ENCODE peak calls at places on chromosome 4, in eight cellular contexts. One of them, this sample, is unnamed.

GRCh38 chr4:188780686-188781085 is 641.4 kb downstream of the TRIML1 start:
- DNase-seq in PC-9: no peak
- DNase-seq in iris pigment epithelial cell: no peak
- DNase-seq in endothelial cell: no peak
- DNase-seq in posterior cingulate gyrus: no peak
- DNase-seq in stimulated activated CD4-positive, alpha-beta T cell treated with anti-CD3 and anti-CD28 coated beads, Interleukin-15, amount 100 ng/mL, for 1 hour: no peak
- DNase-seq in NCI-H1092 treated with DMSO at 0.1 percent for 48 hours: no peak
- DNase-seq in activated B cell treated with CpG ODN at 0.5 μM for 24 hours: no peak
- DNase-seq in this sample: no peak

GRCh38 chr4:1350169-1350520 is 3.1 kb downstream of the UVSSA start:
- DNase-seq in PC-9: no peak
- DNase-seq in iris pigment epithelial cell: no peak
- DNase-seq in endothelial cell: no peak
- DNase-seq in posterior cingulate gyrus: no peak
- DNase-seq in stimulated activated CD4-positive, alpha-beta T cell treated with anti-CD3 and anti-CD28 coated beads, Interleukin-15, amount 100 ng/mL, for 1 hour: no peak
- DNase-seq in NCI-H1092 treated with DMSO at 0.1 percent for 48 hours: no peak
- DNase-seq in activated B cell treated with CpG ODN at 0.5 μM for 24 hours: no peak
- DNase-seq in this sample: no peak

GRCh38 chr4:123889376-123889945 is 492.9 kb downstream of the SPRY1 start:
- DNase-seq in PC-9: no peak
- DNase-seq in iris pigment epithelial cell: peak; percentile 63
- DNase-seq in endothelial cell: no peak
- DNase-seq in posterior cingulate gyrus: no peak
- DNase-seq in stimulated activated CD4-positive, alpha-beta T cell treated with anti-CD3 and anti-CD28 coated beads, Interleukin-15, amount 100 ng/mL, for 1 hour: no peak
- DNase-seq in NCI-H1092 treated with DMSO at 0.1 percent for 48 hours: no peak
- DNase-seq in activated B cell treated with CpG ODN at 0.5 μM for 24 hours: no peak
- DNase-seq in this sample: no peak

GRCh38 chr4:650951-651883 is 22.9 kb downstream of the ATP5ME start:
- DNase-seq in PC-9: no peak
- DNase-seq in iris pigment epithelial cell: no peak
- DNase-seq in endothelial cell: no peak
- DNase-seq in posterior cingulate gyrus: peak; percentile 62
- DNase-seq in stimulated activated CD4-positive, alpha-beta T cell treated with anti-CD3 and anti-CD28 coated beads, Interleukin-15, amount 100 ng/mL, for 1 hour: no peak
- DNase-seq in NCI-H1092 treated with DMSO at 0.1 percent for 48 hours: peak; percentile 44
- DNase-seq in activated B cell treated with CpG ODN at 0.5 μM for 24 hours: no peak
- DNase-seq in this sample: no peak

GRCh38 chr4:114334808-114335739 is 263.5 kb upstream of the UGT8 start:
- DNase-seq in PC-9: no peak
- DNase-seq in iris pigment epithelial cell: no peak
- DNase-seq in endothelial cell: no peak
- DNase-seq in posterior cingulate gyrus: no peak
- DNase-seq in stimulated activated CD4-positive, alpha-beta T cell treated with anti-CD3 and anti-CD28 coated beads, Interleukin-15, amount 100 ng/mL, for 1 hour: no peak
- DNase-seq in NCI-H1092 treated with DMSO at 0.1 percent for 48 hours: no peak
- DNase-seq in activated B cell treated with CpG ODN at 0.5 μM for 24 hours: no peak
- DNase-seq in this sample: no peak

GRCh38 chr4:8503801-8504200 is 63.2 kb downstream of the TRMT44 start:
- DNase-seq in PC-9: no peak
- DNase-seq in iris pigment epithelial cell: no peak
- DNase-seq in endothelial cell: no peak
- DNase-seq in posterior cingulate gyrus: no peak
- DNase-seq in stimulated activated CD4-positive, alpha-beta T cell treated with anti-CD3 and anti-CD28 coated beads, Interleukin-15, amount 100 ng/mL, for 1 hour: no peak
- DNase-seq in NCI-H1092 treated with DMSO at 0.1 percent for 48 hours: peak; percentile 9
- DNase-seq in activated B cell treated with CpG ODN at 0.5 μM for 24 hours: no peak
- DNase-seq in this sample: no peak

GRCh38 chr4:80073362-80074008 is 456 bp upstream of the ANTXR2 start:
- DNase-seq in PC-9: no peak
- DNase-seq in iris pigment epithelial cell: no peak
- DNase-seq in endothelial cell: no peak
- DNase-seq in posterior cingulate gyrus: no peak
- DNase-seq in stimulated activated CD4-positive, alpha-beta T cell treated with anti-CD3 and anti-CD28 coated beads, Interleukin-15, amount 100 ng/mL, for 1 hour: no peak
- DNase-seq in NCI-H1092 treated with DMSO at 0.1 percent for 48 hours: no peak
- DNase-seq in activated B cell treated with CpG ODN at 0.5 μM for 24 hours: no peak
- DNase-seq in this sample: no peak

GRCh38 chr4:61511716-61512488 is 311.8 kb downstream of the ADGRL3 start:
- DNase-seq in PC-9: no peak
- DNase-seq in iris pigment epithelial cell: peak; percentile 72
- DNase-seq in endothelial cell: no peak
- DNase-seq in posterior cingulate gyrus: no peak
- DNase-seq in stimulated activated CD4-positive, alpha-beta T cell treated with anti-CD3 and anti-CD28 coated beads, Interleukin-15, amount 100 ng/mL, for 1 hour: no peak
- DNase-seq in NCI-H1092 treated with DMSO at 0.1 percent for 48 hours: no peak
- DNase-seq in activated B cell treated with CpG ODN at 0.5 μM for 24 hours: no peak
- DNase-seq in this sample: no peak

GRCh38 chr4:17647927-17648326 is 33.5 kb downstream of the MED28 start:
- DNase-seq in PC-9: no peak
- DNase-seq in iris pigment epithelial cell: no peak
- DNase-seq in endothelial cell: no peak
- DNase-seq in posterior cingulate gyrus: no peak
- DNase-seq in stimulated activated CD4-positive, alpha-beta T cell treated with anti-CD3 and anti-CD28 coated beads, Interleukin-15, amount 100 ng/mL, for 1 hour: no peak
- DNase-seq in NCI-H1092 treated with DMSO at 0.1 percent for 48 hours: no peak
- DNase-seq in activated B cell treated with CpG ODN at 0.5 μM for 24 hours: no peak
- DNase-seq in this sample: no peak

GRCh38 chr4:15131551-15131950 is 129.3 kb downstream of the CPEB2 start:
- DNase-seq in PC-9: peak; percentile 8
- DNase-seq in iris pigment epithelial cell: no peak
- DNase-seq in endothelial cell: no peak
- DNase-seq in posterior cingulate gyrus: no peak
- DNase-seq in stimulated activated CD4-positive, alpha-beta T cell treated with anti-CD3 and anti-CD28 coated beads, Interleukin-15, amount 100 ng/mL, for 1 hour: no peak
- DNase-seq in NCI-H1092 treated with DMSO at 0.1 percent for 48 hours: no peak
- DNase-seq in activated B cell treated with CpG ODN at 0.5 μM for 24 hours: no peak
- DNase-seq in this sample: no peak

GRCh38 chr4:42638993-42639392 is 17.9 kb downstream of the ATP8A1 start:
- DNase-seq in PC-9: no peak
- DNase-seq in iris pigment epithelial cell: no peak
- DNase-seq in endothelial cell: no peak
- DNase-seq in posterior cingulate gyrus: no peak
- DNase-seq in stimulated activated CD4-positive, alpha-beta T cell treated with anti-CD3 and anti-CD28 coated beads, Interleukin-15, amount 100 ng/mL, for 1 hour: no peak
- DNase-seq in NCI-H1092 treated with DMSO at 0.1 percent for 48 hours: no peak
- DNase-seq in activated B cell treated with CpG ODN at 0.5 μM for 24 hours: no peak
- DNase-seq in this sample: no peak

GRCh38 chr4:57071340-57071739 is 38.8 kb downstream of the IGFBP7 start:
- DNase-seq in PC-9: no peak
- DNase-seq in iris pigment epithelial cell: peak; percentile 88
- DNase-seq in endothelial cell: no peak
- DNase-seq in posterior cingulate gyrus: no peak
- DNase-seq in stimulated activated CD4-positive, alpha-beta T cell treated with anti-CD3 and anti-CD28 coated beads, Interleukin-15, amount 100 ng/mL, for 1 hour: no peak
- DNase-seq in NCI-H1092 treated with DMSO at 0.1 percent for 48 hours: no peak
- DNase-seq in activated B cell treated with CpG ODN at 0.5 μM for 24 hours: no peak
- DNase-seq in this sample: no peak

GRCh38 chr4:153407906-153408305 is 58.3 kb upstream of the TMEM131L start:
- DNase-seq in PC-9: no peak
- DNase-seq in iris pigment epithelial cell: no peak
- DNase-seq in endothelial cell: no peak
- DNase-seq in posterior cingulate gyrus: no peak
- DNase-seq in stimulated activated CD4-positive, alpha-beta T cell treated with anti-CD3 and anti-CD28 coated beads, Interleukin-15, amount 100 ng/mL, for 1 hour: no peak
- DNase-seq in NCI-H1092 treated with DMSO at 0.1 percent for 48 hours: no peak
- DNase-seq in activated B cell treated with CpG ODN at 0.5 μM for 24 hours: no peak
- DNase-seq in this sample: no peak

GRCh38 chr4:10619220-10619619 is 65.3 kb downstream of the CLNK start:
- DNase-seq in PC-9: no peak
- DNase-seq in iris pigment epithelial cell: peak; percentile 64
- DNase-seq in endothelial cell: no peak
- DNase-seq in posterior cingulate gyrus: no peak
- DNase-seq in stimulated activated CD4-positive, alpha-beta T cell treated with anti-CD3 and anti-CD28 coated beads, Interleukin-15, amount 100 ng/mL, for 1 hour: no peak
- DNase-seq in NCI-H1092 treated with DMSO at 0.1 percent for 48 hours: peak; percentile 87
- DNase-seq in activated B cell treated with CpG ODN at 0.5 μM for 24 hours: no peak
- DNase-seq in this sample: no peak

GRCh38 chr4:105633241-105633640 is 75.2 kb downstream of the INTS12 start:
- DNase-seq in PC-9: peak; percentile 24
- DNase-seq in iris pigment epithelial cell: no peak
- DNase-seq in endothelial cell: no peak
- DNase-seq in posterior cingulate gyrus: no peak
- DNase-seq in stimulated activated CD4-positive, alpha-beta T cell treated with anti-CD3 and anti-CD28 coated beads, Interleukin-15, amount 100 ng/mL, for 1 hour: no peak
- DNase-seq in NCI-H1092 treated with DMSO at 0.1 percent for 48 hours: no peak
- DNase-seq in activated B cell treated with CpG ODN at 0.5 μM for 24 hours: no peak
- DNase-seq in this sample: no peak

GRCh38 chr4:124936427-124936826 is 223.9 kb upstream of the ANKRD50 start:
- DNase-seq in PC-9: no peak
- DNase-seq in iris pigment epithelial cell: peak; percentile 52
- DNase-seq in endothelial cell: no peak
- DNase-seq in posterior cingulate gyrus: no peak
- DNase-seq in stimulated activated CD4-positive, alpha-beta T cell treated with anti-CD3 and anti-CD28 coated beads, Interleukin-15, amount 100 ng/mL, for 1 hour: no peak
- DNase-seq in NCI-H1092 treated with DMSO at 0.1 percent for 48 hours: peak; percentile 95
- DNase-seq in activated B cell treated with CpG ODN at 0.5 μM for 24 hours: no peak
- DNase-seq in this sample: no peak

GRCh38 chr4:57102050-57102564 is 8.1 kb downstream of the IGFBP7 start:
- DNase-seq in PC-9: peak; percentile 56
- DNase-seq in iris pigment epithelial cell: peak; percentile 97
- DNase-seq in endothelial cell: no peak
- DNase-seq in posterior cingulate gyrus: no peak
- DNase-seq in stimulated activated CD4-positive, alpha-beta T cell treated with anti-CD3 and anti-CD28 coated beads, Interleukin-15, amount 100 ng/mL, for 1 hour: no peak
- DNase-seq in NCI-H1092 treated with DMSO at 0.1 percent for 48 hours: no peak
- DNase-seq in activated B cell treated with CpG ODN at 0.5 μM for 24 hours: no peak
- DNase-seq in this sample: no peak

GRCh38 chr4:139753686-139754085 is 88.1 kb downstream of the MGST2 start:
- DNase-seq in PC-9: no peak
- DNase-seq in iris pigment epithelial cell: no peak
- DNase-seq in endothelial cell: no peak
- DNase-seq in posterior cingulate gyrus: no peak
- DNase-seq in stimulated activated CD4-positive, alpha-beta T cell treated with anti-CD3 and anti-CD28 coated beads, Interleukin-15, amount 100 ng/mL, for 1 hour: no peak
- DNase-seq in NCI-H1092 treated with DMSO at 0.1 percent for 48 hours: no peak
- DNase-seq in activated B cell treated with CpG ODN at 0.5 μM for 24 hours: no peak
- DNase-seq in this sample: no peak

GRCh38 chr4:25792200-25792791 is 70.5 kb downstream of the SEL1L3 start:
- DNase-seq in PC-9: peak; percentile 24
- DNase-seq in iris pigment epithelial cell: no peak
- DNase-seq in endothelial cell: peak; percentile 58
- DNase-seq in posterior cingulate gyrus: no peak
- DNase-seq in stimulated activated CD4-positive, alpha-beta T cell treated with anti-CD3 and anti-CD28 coated beads, Interleukin-15, amount 100 ng/mL, for 1 hour: no peak
- DNase-seq in NCI-H1092 treated with DMSO at 0.1 percent for 48 hours: peak; percentile 15
- DNase-seq in activated B cell treated with CpG ODN at 0.5 μM for 24 hours: no peak
- DNase-seq in this sample: no peak

GRCh38 chr4:148649669-148650331 is 207.6 kb upstream of the NR3C2 start:
- DNase-seq in PC-9: no peak
- DNase-seq in iris pigment epithelial cell: peak; percentile 26
- DNase-seq in endothelial cell: no peak
- DNase-seq in posterior cingulate gyrus: no peak
- DNase-seq in stimulated activated CD4-positive, alpha-beta T cell treated with anti-CD3 and anti-CD28 coated beads, Interleukin-15, amount 100 ng/mL, for 1 hour: no peak
- DNase-seq in NCI-H1092 treated with DMSO at 0.1 percent for 48 hours: no peak
- DNase-seq in activated B cell treated with CpG ODN at 0.5 μM for 24 hours: no peak
- DNase-seq in this sample: no peak

GRCh38 chr4:87077834-87078585 is 142.4 kb downstream of the KLHL8 start:
- DNase-seq in PC-9: no peak
- DNase-seq in iris pigment epithelial cell: no peak
- DNase-seq in endothelial cell: no peak
- DNase-seq in posterior cingulate gyrus: no peak
- DNase-seq in stimulated activated CD4-positive, alpha-beta T cell treated with anti-CD3 and anti-CD28 coated beads, Interleukin-15, amount 100 ng/mL, for 1 hour: no peak
- DNase-seq in NCI-H1092 treated with DMSO at 0.1 percent for 48 hours: no peak
- DNase-seq in activated B cell treated with CpG ODN at 0.5 μM for 24 hours: no peak
- DNase-seq in this sample: no peak

GRCh38 chr4:5041609-5042234 is 9.6 kb upstream of the STK32B start:
- DNase-seq in PC-9: no peak
- DNase-seq in iris pigment epithelial cell: no peak
- DNase-seq in endothelial cell: no peak
- DNase-seq in posterior cingulate gyrus: no peak
- DNase-seq in stimulated activated CD4-positive, alpha-beta T cell treated with anti-CD3 and anti-CD28 coated beads, Interleukin-15, amount 100 ng/mL, for 1 hour: no peak
- DNase-seq in NCI-H1092 treated with DMSO at 0.1 percent for 48 hours: peak; percentile 7
- DNase-seq in activated B cell treated with CpG ODN at 0.5 μM for 24 hours: no peak
- DNase-seq in this sample: no peak

GRCh38 chr4:150072906-150073714 is 5.1 kb upstream of the DCLK2 start:
- DNase-seq in PC-9: no peak
- DNase-seq in iris pigment epithelial cell: peak; percentile 93
- DNase-seq in endothelial cell: no peak
- DNase-seq in posterior cingulate gyrus: no peak
- DNase-seq in stimulated activated CD4-positive, alpha-beta T cell treated with anti-CD3 and anti-CD28 coated beads, Interleukin-15, amount 100 ng/mL, for 1 hour: no peak
- DNase-seq in NCI-H1092 treated with DMSO at 0.1 percent for 48 hours: no peak
- DNase-seq in activated B cell treated with CpG ODN at 0.5 μM for 24 hours: no peak
- DNase-seq in this sample: no peak

GRCh38 chr4:38920186-38920585 is 52.6 kb downstream of the FAM114A1 start:
- DNase-seq in PC-9: no peak
- DNase-seq in iris pigment epithelial cell: peak; percentile 19
- DNase-seq in endothelial cell: no peak
- DNase-seq in posterior cingulate gyrus: no peak
- DNase-seq in stimulated activated CD4-positive, alpha-beta T cell treated with anti-CD3 and anti-CD28 coated beads, Interleukin-15, amount 100 ng/mL, for 1 hour: no peak
- DNase-seq in NCI-H1092 treated with DMSO at 0.1 percent for 48 hours: no peak
- DNase-seq in activated B cell treated with CpG ODN at 0.5 μM for 24 hours: no peak
- DNase-seq in this sample: no peak

GRCh38 chr4:118867311-118868067 is 21.2 kb upstream of the SYNPO2 start:
- DNase-seq in PC-9: no peak
- DNase-seq in iris pigment epithelial cell: no peak
- DNase-seq in endothelial cell: no peak
- DNase-seq in posterior cingulate gyrus: no peak
- DNase-seq in stimulated activated CD4-positive, alpha-beta T cell treated with anti-CD3 and anti-CD28 coated beads, Interleukin-15, amount 100 ng/mL, for 1 hour: no peak
- DNase-seq in NCI-H1092 treated with DMSO at 0.1 percent for 48 hours: no peak
- DNase-seq in activated B cell treated with CpG ODN at 0.5 μM for 24 hours: no peak
- DNase-seq in this sample: no peak

GRCh38 chr4:127574643-127575042 is 58.1 kb upstream of the INTU start:
- DNase-seq in PC-9: no peak
- DNase-seq in iris pigment epithelial cell: no peak
- DNase-seq in endothelial cell: no peak
- DNase-seq in posterior cingulate gyrus: no peak
- DNase-seq in stimulated activated CD4-positive, alpha-beta T cell treated with anti-CD3 and anti-CD28 coated beads, Interleukin-15, amount 100 ng/mL, for 1 hour: no peak
- DNase-seq in NCI-H1092 treated with DMSO at 0.1 percent for 48 hours: no peak
- DNase-seq in activated B cell treated with CpG ODN at 0.5 μM for 24 hours: no peak
- DNase-seq in this sample: no peak

GRCh38 chr4:89294583-89295244 is 12.9 kb downstream of the GPRIN3 start:
- DNase-seq in PC-9: no peak
- DNase-seq in iris pigment epithelial cell: no peak
- DNase-seq in endothelial cell: no peak
- DNase-seq in posterior cingulate gyrus: no peak
- DNase-seq in stimulated activated CD4-positive, alpha-beta T cell treated with anti-CD3 and anti-CD28 coated beads, Interleukin-15, amount 100 ng/mL, for 1 hour: no peak
- DNase-seq in NCI-H1092 treated with DMSO at 0.1 percent for 48 hours: no peak
- DNase-seq in activated B cell treated with CpG ODN at 0.5 μM for 24 hours: no peak
- DNase-seq in this sample: no peak

GRCh38 chr4:52646726-52647125 is 12.4 kb downstream of the USP46 start:
- DNase-seq in PC-9: no peak
- DNase-seq in iris pigment epithelial cell: no peak
- DNase-seq in endothelial cell: no peak
- DNase-seq in posterior cingulate gyrus: no peak
- DNase-seq in stimulated activated CD4-positive, alpha-beta T cell treated with anti-CD3 and anti-CD28 coated beads, Interleukin-15, amount 100 ng/mL, for 1 hour: no peak
- DNase-seq in NCI-H1092 treated with DMSO at 0.1 percent for 48 hours: no peak
- DNase-seq in activated B cell treated with CpG ODN at 0.5 μM for 24 hours: no peak
- DNase-seq in this sample: no peak

GRCh38 chr4:65046496-65047101 is 623.7 kb downstream of the EPHA5 start:
- DNase-seq in PC-9: no peak
- DNase-seq in iris pigment epithelial cell: peak; percentile 21
- DNase-seq in endothelial cell: no peak
- DNase-seq in posterior cingulate gyrus: no peak
- DNase-seq in stimulated activated CD4-positive, alpha-beta T cell treated with anti-CD3 and anti-CD28 coated beads, Interleukin-15, amount 100 ng/mL, for 1 hour: no peak
- DNase-seq in NCI-H1092 treated with DMSO at 0.1 percent for 48 hours: no peak
- DNase-seq in activated B cell treated with CpG ODN at 0.5 μM for 24 hours: no peak
- DNase-seq in this sample: peak; percentile 14

GRCh38 chr4:4395849-4396627 is 9.1 kb downstream of the NSG1 start:
- DNase-seq in PC-9: no peak
- DNase-seq in iris pigment epithelial cell: peak; percentile 19
- DNase-seq in endothelial cell: no peak
- DNase-seq in posterior cingulate gyrus: peak; percentile 62
- DNase-seq in stimulated activated CD4-positive, alpha-beta T cell treated with anti-CD3 and anti-CD28 coated beads, Interleukin-15, amount 100 ng/mL, for 1 hour: no peak
- DNase-seq in NCI-H1092 treated with DMSO at 0.1 percent for 48 hours: peak; percentile 28
- DNase-seq in activated B cell treated with CpG ODN at 0.5 μM for 24 hours: no peak
- DNase-seq in this sample: no peak

GRCh38 chr4:10074767-10075105 is 41.9 kb downstream of the WDR1 start:
- DNase-seq in PC-9: no peak
- DNase-seq in iris pigment epithelial cell: peak; percentile 80
- DNase-seq in endothelial cell: no peak
- DNase-seq in posterior cingulate gyrus: no peak
- DNase-seq in stimulated activated CD4-positive, alpha-beta T cell treated with anti-CD3 and anti-CD28 coated beads, Interleukin-15, amount 100 ng/mL, for 1 hour: no peak
- DNase-seq in NCI-H1092 treated with DMSO at 0.1 percent for 48 hours: no peak
- DNase-seq in activated B cell treated with CpG ODN at 0.5 μM for 24 hours: no peak
- DNase-seq in this sample: no peak

GRCh38 chr4:106746451-106746850 is 289.7 kb downstream of the DKK2 start:
- DNase-seq in PC-9: no peak
- DNase-seq in iris pigment epithelial cell: peak; percentile 79
- DNase-seq in endothelial cell: no peak
- DNase-seq in posterior cingulate gyrus: no peak
- DNase-seq in stimulated activated CD4-positive, alpha-beta T cell treated with anti-CD3 and anti-CD28 coated beads, Interleukin-15, amount 100 ng/mL, for 1 hour: no peak
- DNase-seq in NCI-H1092 treated with DMSO at 0.1 percent for 48 hours: no peak
- DNase-seq in activated B cell treated with CpG ODN at 0.5 μM for 24 hours: no peak
- DNase-seq in this sample: no peak

GRCh38 chr4:109214622-109215350 is 87.7 kb downstream of the COL25A1 start:
- DNase-seq in PC-9: no peak
- DNase-seq in iris pigment epithelial cell: peak; percentile 10
- DNase-seq in endothelial cell: no peak
- DNase-seq in posterior cingulate gyrus: no peak
- DNase-seq in stimulated activated CD4-positive, alpha-beta T cell treated with anti-CD3 and anti-CD28 coated beads, Interleukin-15, amount 100 ng/mL, for 1 hour: no peak
- DNase-seq in NCI-H1092 treated with DMSO at 0.1 percent for 48 hours: no peak
- DNase-seq in activated B cell treated with CpG ODN at 0.5 μM for 24 hours: no peak
- DNase-seq in this sample: no peak